ENCODE peak calls at places on chromosomes 4 and X, in six cellular contexts. One of them, this sample, is unnamed.
A peak's percentile ranks its signal among the peaks of the same experiment; 100 is the strongest.

GRCh38 chr4:3241905-3242304 is 7.1 kb upstream of the MSANTD1 start:
- DNase-seq in right lobe of liver: no peak
- DNase-seq in Karpas-422: no peak
- DNase-seq in cardiac muscle cell: no peak
- DNase-seq in heart left ventricle: no peak
- DNase-seq in stomach: no peak
- DNase-seq in this sample: peak; percentile 50

GRCh38 chr4:148116971-148117370 is 325.2 kb downstream of the NR3C2 start:
- DNase-seq in right lobe of liver: no peak
- DNase-seq in Karpas-422: no peak
- DNase-seq in stomach: no peak
- DNase-seq in cardiac muscle cell: no peak
- DNase-seq in heart left ventricle: no peak
- DNase-seq in this sample: no peak

GRCh38 chr4:25986807-25987206 is 72.8 kb downstream of the SMIM20 start:
- DNase-seq in heart left ventricle: no peak
- DNase-seq in right lobe of liver: no peak
- DNase-seq in Karpas-422: no peak
- DNase-seq in cardiac muscle cell: no peak
- DNase-seq in stomach: no peak
- DNase-seq in this sample: no peak

GRCh38 chrX:49233176-49233575 is at the start of gene CACNA1F:
- DNase-seq in cardiac muscle cell: no peak
- DNase-seq in stomach: no peak
- DNase-seq in right lobe of liver: no peak
- DNase-seq in heart left ventricle: no peak
- DNase-seq in Karpas-422: no peak
- DNase-seq in this sample: no peak

GRCh38 chr4:176792348-176793059 is at the start of gene VEGFC:
- DNase-seq in heart left ventricle: peak; percentile 56
- DNase-seq in right lobe of liver: peak; percentile 46
- DNase-seq in stomach: peak; percentile 44
- DNase-seq in Karpas-422: no peak
- DNase-seq in cardiac muscle cell: peak; percentile 87
- DNase-seq in this sample: peak; percentile 37

GRCh38 chr4:15436515-15436914 is 8.7 kb downstream of the C1QTNF7 start:
- DNase-seq in Karpas-422: no peak
- DNase-seq in cardiac muscle cell: no peak
- DNase-seq in heart left ventricle: peak; percentile 32
- DNase-seq in stomach: no peak
- DNase-seq in right lobe of liver: no peak
- DNase-seq in this sample: no peak

GRCh38 chr4:16183604-16184003 is 42.7 kb downstream of the TAPT1 start:
- DNase-seq in cardiac muscle cell: no peak
- DNase-seq in heart left ventricle: no peak
- DNase-seq in right lobe of liver: no peak
- DNase-seq in Karpas-422: peak; percentile 59
- DNase-seq in stomach: no peak
- DNase-seq in this sample: no peak

GRCh38 chrX:129145382-129145781 is 377.9 kb downstream of the SMARCA1 start:
- DNase-seq in cardiac muscle cell: no peak
- DNase-seq in heart left ventricle: no peak
- DNase-seq in right lobe of liver: no peak
- DNase-seq in Karpas-422: no peak
- DNase-seq in stomach: no peak
- DNase-seq in this sample: no peak

GRCh38 chr4:177479063-177479462 is 36.8 kb upstream of the AGA start:
- DNase-seq in cardiac muscle cell: no peak
- DNase-seq in heart left ventricle: no peak
- DNase-seq in Karpas-422: no peak
- DNase-seq in stomach: no peak
- DNase-seq in right lobe of liver: no peak
- DNase-seq in this sample: no peak

GRCh38 chrX:68833448-68833805 is 4.6 kb downstream of the EFNB1 start:
- DNase-seq in right lobe of liver: no peak
- DNase-seq in heart left ventricle: no peak
- DNase-seq in Karpas-422: no peak
- DNase-seq in stomach: no peak
- DNase-seq in cardiac muscle cell: no peak
- DNase-seq in this sample: no peak

GRCh38 chr4:52107336-52107735 is 56.2 kb downstream of the SPATA18 start:
- DNase-seq in stomach: no peak
- DNase-seq in right lobe of liver: no peak
- DNase-seq in cardiac muscle cell: no peak
- DNase-seq in heart left ventricle: no peak
- DNase-seq in Karpas-422: no peak
- DNase-seq in this sample: no peak

GRCh38 chrX:120781416-120781815 is 94.2 kb downstream of the CT47B1 start:
- DNase-seq in right lobe of liver: no peak
- DNase-seq in cardiac muscle cell: no peak
- DNase-seq in stomach: no peak
- DNase-seq in heart left ventricle: no peak
- DNase-seq in Karpas-422: no peak
- DNase-seq in this sample: no peak

GRCh38 chr4:3529363-3529762 is 2.9 kb downstream of the LRPAP1 start:
- DNase-seq in right lobe of liver: peak; percentile 41
- DNase-seq in stomach: no peak
- DNase-seq in cardiac muscle cell: no peak
- DNase-seq in heart left ventricle: peak; percentile 77
- DNase-seq in Karpas-422: peak; percentile 53
- DNase-seq in this sample: peak; percentile 51

GRCh38 chrX:11423362-11423818 is 130.2 kb downstream of the AMELX start:
- DNase-seq in heart left ventricle: peak; percentile 29
- DNase-seq in right lobe of liver: no peak
- DNase-seq in Karpas-422: no peak
- DNase-seq in cardiac muscle cell: no peak
- DNase-seq in stomach: peak; percentile 29
- DNase-seq in this sample: no peak

GRCh38 chr4:71189471-71189870 is 149.3 kb upstream of the SLC4A4 start:
- DNase-seq in heart left ventricle: no peak
- DNase-seq in right lobe of liver: no peak
- DNase-seq in stomach: no peak
- DNase-seq in Karpas-422: no peak
- DNase-seq in cardiac muscle cell: no peak
- DNase-seq in this sample: no peak

GRCh38 chrX:154046262-154046771 is 26.6 kb upstream of the IRAK1 start:
- DNase-seq in Karpas-422: no peak
- DNase-seq in stomach: no peak
- DNase-seq in cardiac muscle cell: no peak
- DNase-seq in heart left ventricle: peak; percentile 49
- DNase-seq in right lobe of liver: no peak
- DNase-seq in this sample: no peak

GRCh38 chrX:5876984-5877655 is 351.5 kb downstream of the NLGN4X start:
- DNase-seq in stomach: no peak
- DNase-seq in heart left ventricle: peak; percentile 34
- DNase-seq in right lobe of liver: no peak
- DNase-seq in cardiac muscle cell: peak; percentile 75
- DNase-seq in Karpas-422: peak; percentile 74
- DNase-seq in this sample: no peak

GRCh38 chr4:159697322-159698283 is 594.7 kb downstream of the RAPGEF2 start:
- DNase-seq in heart left ventricle: no peak
- DNase-seq in stomach: no peak
- DNase-seq in cardiac muscle cell: no peak
- DNase-seq in right lobe of liver: no peak
- DNase-seq in Karpas-422: no peak
- DNase-seq in this sample: no peak

GRCh38 chr4:25020240-25020639 is 10.5 kb downstream of the LGI2 start:
- DNase-seq in heart left ventricle: no peak
- DNase-seq in right lobe of liver: no peak
- DNase-seq in stomach: no peak
- DNase-seq in cardiac muscle cell: no peak
- DNase-seq in Karpas-422: no peak
- DNase-seq in this sample: no peak

GRCh38 chr4:25884040-25884788 is 21.4 kb upstream of the SEL1L3 start:
- DNase-seq in heart left ventricle: no peak
- DNase-seq in Karpas-422: peak; percentile 60
- DNase-seq in cardiac muscle cell: no peak
- DNase-seq in right lobe of liver: no peak
- DNase-seq in stomach: no peak
- DNase-seq in this sample: no peak

GRCh38 chrX:16722481-16722880 is 3.1 kb downstream of the SYAP1 start:
- DNase-seq in heart left ventricle: no peak
- DNase-seq in right lobe of liver: no peak
- DNase-seq in cardiac muscle cell: no peak
- DNase-seq in stomach: no peak
- DNase-seq in Karpas-422: no peak
- DNase-seq in this sample: no peak
- H3K4me1 ChIP-seq in heart left ventricle: peaks cover 10% of the 10 kb centered on the region
- H3K4me1 ChIP-seq in right lobe of liver: no peaks in the 10 kb centered on the region
- H3K4me1 ChIP-seq in cardiac muscle cell: peaks cover 13% of the 10 kb centered on the region
- H3K4me1 ChIP-seq in stomach: peaks cover 59% of the 10 kb centered on the region
- H3K4me1 ChIP-seq in Karpas-422: peaks cover 35% of the 10 kb centered on the region
- H3K4me1 ChIP-seq in this sample: peaks cover 23% of the 10 kb centered on the region

GRCh38 chr4:77931452-77932135 is 69.0 kb downstream of the MRPL1 start:
- DNase-seq in right lobe of liver: no peak
- DNase-seq in stomach: no peak
- DNase-seq in Karpas-422: no peak
- DNase-seq in heart left ventricle: no peak
- DNase-seq in cardiac muscle cell: peak; percentile 4
- DNase-seq in this sample: no peak
- H3K27ac ChIP-seq in right lobe of liver: no peak overlapping the region
- H3K27ac ChIP-seq in stomach: no peak overlapping the region
- H3K27ac ChIP-seq in Karpas-422: no peak overlapping the region
- H3K27ac ChIP-seq in heart left ventricle: no peak overlapping the region
- H3K27ac ChIP-seq in cardiac muscle cell: peak overlapping the region; percentile 44
- H3K27ac ChIP-seq in this sample: no peak overlapping the region

DNA sequence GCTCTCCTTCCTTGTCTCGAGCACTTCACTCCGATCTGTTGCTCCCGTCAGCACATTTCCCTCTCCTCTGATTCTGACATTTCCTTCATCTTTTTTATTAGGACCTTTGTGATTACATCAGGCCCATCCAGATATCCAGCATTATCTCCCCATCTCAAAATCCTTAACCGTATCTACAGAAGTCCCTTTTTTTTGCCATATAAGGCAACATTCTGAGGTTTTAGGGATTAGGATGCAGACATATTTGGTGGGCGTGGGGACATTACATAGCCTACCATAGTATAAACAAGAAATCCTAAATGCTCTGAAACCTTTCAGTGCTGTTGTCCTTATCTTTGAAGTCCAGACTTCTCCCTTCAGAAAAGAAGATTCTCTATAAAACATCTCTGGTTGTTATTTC is 505.0 kb upstream of the PITX2 start:
- DNase-seq in cardiac muscle cell: no peak
- DNase-seq in heart left ventricle: no peak
- DNase-seq in right lobe of liver: no peak
- DNase-seq in stomach: no peak
- DNase-seq in Karpas-422: no peak
- DNase-seq in this sample: no peak
- H3K4me3 ChIP-seq in cardiac muscle cell: no peak overlapping the region
- H3K4me3 ChIP-seq in heart left ventricle: no peak overlapping the region
- H3K4me3 ChIP-seq in right lobe of liver: no peak overlapping the region
- H3K4me3 ChIP-seq in stomach: no peak overlapping the region
- H3K4me3 ChIP-seq in Karpas-422: no peak overlapping the region
- H3K4me3 ChIP-seq in this sample: no peak overlapping the region

GRCh38 chr4:118825799-118826198 is 10.1 kb downstream of the SEC24D start:
- DNase-seq in right lobe of liver: no peak
- DNase-seq in cardiac muscle cell: no peak
- DNase-seq in stomach: no peak
- DNase-seq in heart left ventricle: no peak
- DNase-seq in Karpas-422: no peak
- DNase-seq in this sample: no peak

GRCh38 chr4:118821590-118822293 is 14.2 kb downstream of the SEC24D start:
- DNase-seq in Karpas-422: no peak
- DNase-seq in stomach: no peak
- DNase-seq in heart left ventricle: no peak
- DNase-seq in right lobe of liver: peak; percentile 55
- DNase-seq in cardiac muscle cell: no peak
- DNase-seq in this sample: no peak

GRCh38 chr4:118826723-118827444 is 9.0 kb downstream of the SEC24D start:
- DNase-seq in heart left ventricle: no peak
- DNase-seq in right lobe of liver: peak; percentile 77
- DNase-seq in Karpas-422: no peak
- DNase-seq in stomach: no peak
- DNase-seq in cardiac muscle cell: no peak
- DNase-seq in this sample: no peak

GRCh38 chr4:118823471-118823870 is 12.5 kb downstream of the SEC24D start:
- DNase-seq in stomach: peak; percentile 78
- DNase-seq in Karpas-422: no peak
- DNase-seq in heart left ventricle: no peak
- DNase-seq in right lobe of liver: peak; percentile 54
- DNase-seq in cardiac muscle cell: no peak
- DNase-seq in this sample: peak; percentile 81

DNA sequence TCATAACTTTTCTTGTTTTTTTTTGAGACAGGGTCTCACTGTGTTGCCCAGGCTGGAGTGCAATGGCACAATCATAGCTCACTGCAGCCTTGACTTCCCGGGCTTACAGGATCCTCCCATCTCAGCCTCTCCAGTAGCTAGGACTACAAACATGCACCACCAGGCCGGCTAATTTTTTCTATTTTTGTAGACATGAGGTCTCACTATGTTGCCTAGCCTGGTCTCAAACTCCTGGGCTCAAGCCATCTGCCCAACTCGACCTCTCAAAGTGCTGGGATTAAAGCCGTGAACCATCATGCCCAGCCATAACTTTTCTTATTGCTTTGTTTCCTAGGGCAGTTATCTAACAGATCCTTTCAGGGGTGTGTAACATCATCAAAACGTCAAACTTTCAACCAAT is 11.8 kb downstream of the SEC24D start:
- DNase-seq in right lobe of liver: no peak
- DNase-seq in stomach: no peak
- DNase-seq in heart left ventricle: no peak
- DNase-seq in cardiac muscle cell: no peak
- DNase-seq in Karpas-422: no peak
- DNase-seq in this sample: no peak
- H3K4me1 ChIP-seq in right lobe of liver: no peaks in the 10 kb centered on the region
- H3K4me1 ChIP-seq in stomach: peaks cover 74% of the 10 kb centered on the region
- H3K4me1 ChIP-seq in heart left ventricle: peaks cover 47% of the 10 kb centered on the region
- H3K4me1 ChIP-seq in cardiac muscle cell: no peaks in the 10 kb centered on the region
- H3K4me1 ChIP-seq in Karpas-422: peaks cover 20% of the 10 kb centered on the region
- H3K4me1 ChIP-seq in this sample: peaks cover 69% of the 10 kb centered on the region

GRCh38 chrX:8805974-8806373 is 4.8 kb upstream of the FAM9A start:
- DNase-seq in cardiac muscle cell: no peak
- DNase-seq in right lobe of liver: no peak
- DNase-seq in stomach: no peak
- DNase-seq in Karpas-422: no peak
- DNase-seq in heart left ventricle: no peak
- DNase-seq in this sample: no peak

GRCh38 chrX:8803326-8803725 is 2.1 kb upstream of the FAM9A start:
- DNase-seq in heart left ventricle: no peak
- DNase-seq in Karpas-422: no peak
- DNase-seq in right lobe of liver: no peak
- DNase-seq in stomach: no peak
- DNase-seq in cardiac muscle cell: no peak
- DNase-seq in this sample: no peak

GRCh38 chrX:8801041-8801599 is at the start of gene FAM9A:
- DNase-seq in cardiac muscle cell: no peak
- DNase-seq in stomach: no peak
- DNase-seq in Karpas-422: no peak
- DNase-seq in right lobe of liver: no peak
- DNase-seq in heart left ventricle: no peak
- DNase-seq in this sample: peak; percentile 56
- H3K27ac ChIP-seq in cardiac muscle cell: no peak within 1 kb of the TSS
- H3K27ac ChIP-seq in stomach: no peak within 1 kb of the TSS
- H3K27ac ChIP-seq in Karpas-422: no peak within 1 kb of the TSS
- H3K27ac ChIP-seq in right lobe of liver: no peak within 1 kb of the TSS
- H3K27ac ChIP-seq in heart left ventricle: no peak within 1 kb of the TSS
- H3K27ac ChIP-seq in this sample: no peak within 1 kb of the TSS

GRCh38 chrX:87526281-87526680 is 8.7 kb downstream of the KLHL4 start:
- DNase-seq in Karpas-422: no peak
- DNase-seq in right lobe of liver: no peak
- DNase-seq in cardiac muscle cell: no peak
- DNase-seq in heart left ventricle: no peak
- DNase-seq in stomach: no peak
- DNase-seq in this sample: no peak
- H3K4me3 ChIP-seq in Karpas-422: no peak overlapping the region
- H3K4me3 ChIP-seq in right lobe of liver: no peak overlapping the region
- H3K4me3 ChIP-seq in cardiac muscle cell: no peak overlapping the region
- H3K4me3 ChIP-seq in heart left ventricle: no peak overlapping the region
- H3K4me3 ChIP-seq in stomach: no peak overlapping the region
- H3K4me3 ChIP-seq in this sample: no peak overlapping the region

This sample was measured in pancreas.